ENCODE peak calls at places on chromosomes 5 and 9, in six cellular contexts. B is mesendoderm; Q is activated T-cell treated with anti-CD3 and anti-CD28 coated beads for 1 hour; G is CD8-positive, alpha-beta T cell; M is dorsolateral prefrontal cortex; L is astrocyte. Y is an unnamed sample.

GRCh38 chr5:179699640-179700298 is 1.0 kb downstream of the CANX start:
- DNase-seq in B (peak), Q (no peak), G (no peak), M (peak), L (peak), Y (peak)

GRCh38 chr9:136623849-136624183 is 38.9 kb upstream of the EGFL7 start:
- DNase-seq in B (no peak), Q (no peak), G (no peak), M (no peak), L (no peak), Y (no peak)

GRCh38 chr5:169745441-169746146 is 108.5 kb downstream of the DOCK2 start:
- DNase-seq in B (peak), Q (no peak), G (no peak), M (no peak), L (peak), Y (peak)

GRCh38 chr5:53343187-53343586 is 137.2 kb upstream of the FST start:
- DNase-seq in B (no peak), Q (no peak), G (no peak), M (no peak), L (peak), Y (no peak)

GRCh38 chr9:114283551-114284111 is 39.3 kb upstream of the ORM1 start:
- DNase-seq in B (no peak), Q (no peak), G (no peak), M (peak), L (no peak), Y (no peak)

GRCh38 chr9:22049411-22049810 is 40.3 kb upstream of the CDKN2B start:
- DNase-seq in B (no peak), Q (no peak), G (no peak), M (no peak), L (peak), Y (peak)

GRCh38 chr9:129554649-129555048 is 66.3 kb downstream of the C9orf50 start:
- DNase-seq in B (no peak), Q (no peak), G (no peak), M (no peak), L (no peak), Y (no peak)

GRCh38 chr5:99102073-99102697 is 173.4 kb upstream of the CHD1 start:
- DNase-seq in B (peak), Q (no peak), G (no peak), M (no peak), L (no peak), Y (no peak)

GRCh38 chr5:177362871-177363507 is 5.3 kb downstream of the RGS14 start:
- DNase-seq in B (peak), Q (peak), G (peak), M (no peak), L (no peak), Y (no peak)

GRCh38 chr9:14043491-14043890 is 270.4 kb downstream of the NFIB start:
- DNase-seq in B (no peak), Q (no peak), G (no peak), M (no peak), L (no peak), Y (peak)

GRCh38 chr5:34008721-34009120 is 871 bp upstream of the AMACR start:
- DNase-seq in B (no peak), Q (no peak), G (no peak), M (no peak), L (no peak), Y (no peak)

GRCh38 chr5:115372121-115372520 is 75.7 kb upstream of the CCDC112 start:
- DNase-seq in B (no peak), Q (no peak), G (no peak), M (no peak), L (peak), Y (peak)

GRCh38 chr9:33041459-33042188 is 16.6 kb downstream of the DNAJA1 start:
- DNase-seq in B (no peak), Q (no peak), G (no peak), M (no peak), L (no peak), Y (peak)

GRCh38 chr5:96324708-96325107 is 108.3 kb downstream of the PCSK1 start:
- DNase-seq in B (no peak), Q (no peak), G (no peak), M (no peak), L (peak), Y (peak)

GRCh38 chr9:135978650-135979461 is 17.7 kb upstream of the UBAC1 start:
- DNase-seq in B (no peak), Q (peak), G (peak), M (peak), L (no peak), Y (no peak)

GRCh38 chr9:88818495-88819201 is 172.6 kb upstream of the S1PR3 start:
- DNase-seq in B (peak), Q (no peak), G (no peak), M (no peak), L (peak), Y (no peak)